ENCODE peak calls at places on chromosome 1, in ten cellular contexts. A is H7; D is right cardiac atrium; W is adipocyte; J is CD8-positive, alpha-beta memory T cell; N is BE2C; C is CD8-positive, alpha-beta T cell; R is skeletal muscle cell; L is adrenal gland; I is GM23248. Z is an unnamed sample.

GRCh38 chr1:8689431-8690252 is 127.8 kb downstream of the RERE start:
- DNase-seq in A (no peak), I (no peak), J (no peak), C (no peak), L (no peak), W (no peak), N (no peak), R (no peak), D (no peak), Z (no peak)

GRCh38 chr1:208156310-208156709 is 87.9 kb downstream of the PLXNA2 start:
- DNase-seq in N (no peak), L (no peak), R (no peak), A (no peak), D (no peak), W (no peak), C (no peak), J (no peak), I (no peak), Z (no peak)

GRCh38 chr1:23692308-23692871 is 784 bp downstream of the RPL11 start:
- DNase-seq in C (no peak), A (no peak), J (peak), D (no peak), N (no peak), W (peak), I (peak), R (no peak), L (no peak), Z (no peak)

GRCh38 chr1:11748294-11749202 is 12.6 kb downstream of the AGTRAP start:
- DNase-seq in R (no peak), J (no peak), A (peak), I (no peak), C (no peak), D (no peak), L (no peak), W (no peak), N (no peak), Z (no peak)

GRCh38 chr1:66464356-66464755 is 69.6 kb upstream of the SGIP1 start:
- DNase-seq in W (no peak), J (no peak), N (no peak), D (no peak), R (no peak), I (peak), L (no peak), C (no peak), A (no peak), Z (no peak)

GRCh38 chr1:53276153-53276901 is 38.0 kb upstream of the MAGOH start:
- DNase-seq in I (no peak), D (no peak), J (no peak), L (no peak), N (no peak), A (peak), W (no peak), C (no peak), R (no peak), Z (no peak)

GRCh38 chr1:19676438-19676922 is 11.8 kb downstream of the HTR6 start:
- DNase-seq in W (peak), L (peak), C (no peak), N (no peak), J (no peak), I (peak), R (peak), D (peak), A (peak), Z (peak)

GRCh38 chr1:186146971-186147370 is 228.1 kb downstream of the TPR start:
- DNase-seq in R (no peak), A (no peak), D (no peak), J (no peak), C (no peak), I (no peak), N (no peak), W (no peak), L (no peak), Z (no peak)

GRCh38 chr1:54977938-54978337 is 2.5 kb upstream of the TMEM61 start:
- DNase-seq in W (no peak), R (no peak), A (peak), J (no peak), L (no peak), I (no peak), C (no peak), N (no peak), D (no peak), Z (no peak)

GRCh38 chr1:26317143-26317542 is 615 bp upstream of the CD52 start:
- DNase-seq in R (no peak), A (no peak), N (no peak), W (no peak), I (no peak), C (no peak), D (peak), J (no peak), L (no peak), Z (no peak)
- H3K4me3 ChIP-seq in R (no peak), A (no peak), N (no peak), W (no peak), I (no peak), C (peak), D (no peak), J (peak), L (no peak), Z (no peak)

DNA sequence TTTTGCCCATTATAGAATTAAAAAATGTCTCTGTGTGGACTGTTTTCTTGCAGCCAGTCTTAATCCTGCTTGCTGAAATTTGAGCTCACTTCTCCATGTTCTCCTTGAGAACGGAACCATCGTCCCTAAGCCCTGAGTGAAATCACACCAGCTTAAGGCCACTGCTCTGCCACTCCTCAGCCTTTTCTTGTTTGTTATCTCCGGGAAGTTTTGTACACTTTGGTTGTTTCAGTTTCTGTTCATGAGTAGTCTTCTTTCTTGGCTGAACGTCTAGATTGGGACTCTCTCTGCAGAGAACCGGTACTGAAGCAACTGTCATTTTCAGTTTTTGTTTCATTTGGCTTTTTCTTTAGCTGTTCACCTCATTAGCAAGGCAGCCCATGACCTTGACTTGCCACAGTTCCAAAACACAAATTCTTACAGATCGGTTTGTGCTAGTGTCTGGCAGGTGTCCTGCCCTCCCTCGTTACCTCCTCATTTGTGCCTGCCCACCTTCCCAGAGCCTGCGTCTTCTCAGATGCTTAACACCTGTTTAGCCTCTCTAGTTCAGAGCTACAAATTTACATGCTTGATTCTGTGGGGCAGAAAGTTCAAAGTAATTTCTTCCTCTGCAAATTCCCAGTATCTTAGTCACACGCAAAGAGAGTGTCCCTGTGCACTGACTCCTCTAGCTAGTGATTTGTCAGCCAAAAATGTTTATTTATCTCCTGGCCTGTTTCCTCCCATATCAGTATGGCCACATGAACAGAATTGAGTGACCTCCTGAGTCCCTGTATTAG is 12.4 kb downstream of the PSEN2 start:
- DNase-seq in N (no peak), R (no peak), W (peak), D (no peak), A (no peak), J (no peak), I (peak), C (peak), L (no peak), Z (peak)
- H3K4me3 ChIP-seq in N (no peak), R (no peak), W (peak), D (peak), A (no peak), J (peak), I (no peak), C (peak), L (peak), Z (no peak)

GRCh38 chr1:247431643-247432042 is 15.7 kb downstream of the NLRP3 start:
- DNase-seq in I (no peak), L (no peak), J (no peak), W (no peak), A (no peak), R (no peak), D (no peak), N (no peak), C (no peak), Z (no peak)
- H3K4me3 ChIP-seq in I (no peak), L (no peak), J (no peak), W (no peak), A (no peak), R (no peak), D (no peak), N (no peak), C (no peak), Z (no peak)

GRCh38 chr1:236282719-236283118 is 961 bp upstream of the ERO1B start:
- DNase-seq in A (no peak), L (no peak), J (no peak), W (no peak), C (no peak), N (no peak), I (no peak), R (no peak), D (no peak), Z (no peak)
- H3K4me3 ChIP-seq in A (peak), L (peak), J (peak), W (peak), C (peak), N (no peak), I (peak), R (peak), D (peak), Z (peak)